ENCODE peak calls at places on chromosomes 13 and 19, in five cellular contexts. H is AG09309, I is cardiac muscle cell, L is psoas muscle, Q is neural crest cell. U is an unnamed sample.

GRCh38 chr19:32824906-32825608 is 44.5 kb downstream of the SLC7A9 start:
- DNase-seq in Q (peak), L (no peak), I (no peak), H (no peak), U (no peak)

GRCh38 chr13:35954207-35954560 is 177.0 kb downstream of the DCLK1 start:
- DNase-seq in Q (no peak), H (no peak), I (no peak), L (no peak), U (no peak)

GRCh38 chr13:66114127-66114526 is 1116.0 kb downstream of the PCDH9 start:
- DNase-seq in L (no peak), Q (no peak), I (no peak), H (peak), U (no peak)

GRCh38 chr13:42883771-42884170 is 102.4 kb downstream of the FAM216B start:
- DNase-seq in I (peak), H (no peak), Q (no peak), L (no peak), U (no peak)

GRCh38 chr13:48749699-48750473 is 96.2 kb downstream of the CYSLTR2 start:
- DNase-seq in L (peak), Q (peak), I (peak), H (peak), U (peak)

GRCh38 chr13:86585826-86586225 is 786.6 kb upstream of the SLITRK6 start:
- DNase-seq in Q (no peak), I (no peak), H (no peak), L (no peak), U (no peak)

GRCh38 chr13:80161896-80162295 is 179.0 kb downstream of the SPRY2 start:
- DNase-seq in L (no peak), H (no peak), I (no peak), Q (no peak), U (no peak)

GRCh38 chr19:54399189-54399588 is 16.1 kb upstream of the TTYH1 start:
- DNase-seq in L (no peak), Q (no peak), H (no peak), I (no peak), U (no peak)

GRCh38 chr13:100560498-100561215 is 27.9 kb downstream of the GGACT start:
- DNase-seq in I (no peak), L (no peak), Q (no peak), H (no peak), U (no peak)

GRCh38 chr13:48078251-48078656 is 16.6 kb downstream of the MED4 start:
- DNase-seq in H (no peak), Q (no peak), L (no peak), I (no peak), U (peak)

GRCh38 chr13:85405316-85405897 is 393.8 kb downstream of the SLITRK6 start:
- DNase-seq in Q (no peak), I (no peak), L (no peak), H (no peak), U (no peak)

GRCh38 chr13:99665716-99666115 is 164.4 kb downstream of the TM9SF2 start:
- DNase-seq in L (no peak), I (no peak), Q (no peak), H (no peak), U (no peak)

GRCh38 chr13:104318121-104318520 is 1251.9 kb upstream of the SLC10A2 start:
- DNase-seq in I (peak), L (no peak), H (no peak), Q (no peak), U (no peak)

GRCh38 chr13:77360032-77360431 is 33.1 kb upstream of the MYCBP2 start:
- DNase-seq in Q (no peak), L (no peak), H (no peak), I (no peak), U (no peak)

GRCh38 chr13:77356155-77356554 is 29.3 kb upstream of the MYCBP2 start:
- DNase-seq in L (no peak), I (no peak), Q (no peak), H (no peak), U (no peak)

GRCh38 chr13:77358001-77358400 is 31.1 kb upstream of the MYCBP2 start:
- DNase-seq in I (no peak), Q (no peak), L (no peak), H (no peak), U (no peak)

GRCh38 chr13:77362166-77362565 is 35.3 kb upstream of the MYCBP2 start:
- DNase-seq in Q (no peak), I (no peak), H (no peak), L (no peak), U (no peak)

GRCh38 chr13:77359171-77359570 is 32.3 kb upstream of the MYCBP2 start:
- DNase-seq in L (no peak), H (no peak), Q (no peak), I (no peak), U (no peak)
- TF ChIP-seq CTCF in L (no peak), H (no peak), Q (no peak), I (no peak), U (no peak)

GRCh38 chr13:61988810-61989209 is 573.2 kb upstream of the PCDH20 start:
- DNase-seq in I (no peak), H (no peak), L (no peak), Q (no peak), U (no peak)
- TF ChIP-seq CTCF in I (no peak), H (no peak), L (no peak), Q (no peak), U (no peak)

DNA sequence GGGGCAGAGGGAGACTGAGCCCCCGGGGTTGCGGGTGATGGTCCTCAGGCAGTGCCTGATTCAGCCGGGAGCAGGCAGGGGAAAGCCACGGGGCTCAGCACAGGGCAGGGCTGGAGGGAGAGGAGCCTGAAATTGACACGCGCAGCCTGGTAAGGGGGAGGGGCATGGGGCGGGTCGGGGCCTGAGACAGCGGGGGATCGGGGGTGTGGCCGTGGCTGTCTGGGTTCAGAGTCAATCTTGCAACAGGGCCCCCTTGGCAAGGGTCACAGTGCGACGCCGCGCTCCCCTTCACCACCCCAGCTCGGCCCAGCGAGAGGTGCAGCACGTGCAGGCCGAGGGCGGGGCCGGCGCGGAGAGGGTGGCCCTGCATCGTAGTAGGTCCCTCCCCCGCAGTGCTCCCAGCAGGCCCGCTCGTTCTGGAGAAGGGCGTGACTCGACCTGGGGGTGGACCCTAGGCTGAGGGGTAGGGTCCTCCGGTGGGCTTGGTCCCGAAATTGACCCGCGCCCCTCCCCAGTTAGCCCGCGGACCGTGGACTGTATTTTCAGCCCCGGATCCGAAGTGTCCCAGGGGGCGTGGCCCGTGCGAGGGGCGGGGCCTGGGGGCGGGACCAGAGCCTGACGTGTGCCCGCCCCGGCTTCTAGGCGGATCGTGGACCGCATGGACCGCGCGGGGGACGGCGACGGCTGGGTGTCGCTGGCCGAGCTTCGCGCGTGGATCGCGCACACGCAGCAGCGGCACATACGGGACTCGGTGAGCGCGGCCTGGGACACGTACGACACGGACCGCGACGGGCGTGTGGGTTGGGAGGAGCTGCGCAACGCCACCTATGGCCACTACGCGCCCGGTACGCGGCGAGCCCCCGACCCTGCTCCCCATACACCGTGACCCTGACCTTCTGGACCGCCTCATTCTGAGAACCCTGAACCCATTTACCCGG is 6.0 kb downstream of the RCN3 start:
- DNase-seq in Q (peak), I (peak), L (peak), H (no peak), U (peak)
- TF ChIP-seq CTCF in Q (peak), I (peak), L (peak), H (no peak), U (peak)

DNA sequence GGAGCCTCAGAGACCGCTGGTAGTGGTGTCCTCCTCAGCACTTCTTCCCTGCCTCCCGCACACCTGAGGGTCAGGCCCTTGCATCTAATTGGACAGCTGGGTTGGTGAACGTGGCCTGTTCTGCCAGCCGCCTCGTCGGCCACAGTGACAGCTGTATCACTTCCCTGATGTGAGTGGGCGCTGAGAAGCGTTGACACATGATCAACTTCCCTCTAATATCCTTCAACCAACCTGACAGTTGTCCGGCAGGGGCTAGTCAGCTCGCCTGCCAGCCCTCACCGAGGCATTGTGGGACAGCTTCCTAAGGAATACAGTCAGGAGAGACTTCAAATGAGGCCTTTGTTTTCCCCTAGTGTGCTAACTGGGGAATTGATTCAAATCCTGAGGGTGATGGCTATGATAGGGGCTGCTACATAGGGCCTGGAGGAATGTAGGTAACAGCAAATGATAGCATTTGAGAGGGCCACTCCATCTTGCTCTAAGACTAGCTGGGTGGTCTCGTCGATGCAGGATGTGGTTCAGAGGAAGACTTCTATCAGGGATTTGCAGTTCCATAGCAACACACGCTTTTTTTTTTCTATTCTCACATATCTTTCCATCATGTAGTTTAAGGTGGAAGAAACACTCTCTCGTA is 230.8 kb downstream of the TSHZ3 start:
- DNase-seq in H (no peak), Q (no peak), L (no peak), I (peak), U (no peak)
- TF ChIP-seq CTCF in H (no peak), Q (no peak), L (no peak), I (no peak), U (no peak)

DNA sequence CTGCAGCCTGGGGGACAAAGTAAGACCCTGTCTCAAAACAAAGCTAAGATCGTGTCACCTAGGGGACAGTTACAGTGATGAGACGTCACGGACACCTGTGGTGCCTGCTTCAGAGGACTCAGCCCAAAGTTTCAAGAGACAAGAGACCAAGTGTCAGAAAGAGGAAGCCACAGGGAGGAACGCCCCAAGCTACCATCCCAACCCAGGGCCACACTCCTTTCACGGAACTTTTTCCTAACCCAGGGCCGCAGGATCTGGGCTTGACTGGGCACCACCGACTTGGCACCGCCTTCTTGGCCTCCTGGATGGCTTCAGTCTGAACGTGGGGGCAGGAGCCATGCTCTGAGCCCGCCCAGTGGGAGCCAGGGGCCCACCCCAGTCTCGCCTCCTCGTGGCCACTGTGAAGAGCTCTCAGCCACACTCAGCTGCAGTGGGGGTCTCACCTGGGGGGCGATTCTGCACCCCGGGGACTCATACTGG is 8.5 kb downstream of the MOB3A start:
- DNase-seq in L (no peak), I (no peak), Q (no peak), H (no peak), U (no peak)
- TF ChIP-seq CTCF in L (no peak), I (no peak), Q (no peak), H (no peak), U (peak)

DNA sequence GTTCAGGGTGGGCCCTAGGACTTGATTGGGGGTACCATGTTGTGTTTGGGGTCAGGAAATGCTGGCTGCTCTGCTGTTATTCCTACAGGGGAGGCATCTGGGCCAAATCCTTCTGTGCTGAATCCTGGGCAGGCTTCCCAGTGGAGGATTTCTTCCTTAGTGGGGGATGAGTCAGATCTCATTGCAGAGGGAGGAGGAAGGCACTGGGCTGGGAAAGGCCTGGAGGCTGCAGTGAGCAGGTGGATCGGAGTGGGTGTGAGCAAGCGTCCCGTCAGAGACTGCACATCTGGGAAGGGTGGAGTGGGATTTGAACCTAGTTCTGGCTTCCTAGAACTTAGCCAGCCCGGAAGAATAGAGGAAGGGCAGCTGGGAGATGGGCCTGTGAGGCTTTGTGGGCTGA is 11.5 kb downstream of the CCDC124 start:
- DNase-seq in L (no peak), Q (no peak), H (peak), I (no peak), U (no peak)
- TF ChIP-seq CTCF in L (no peak), Q (no peak), H (no peak), I (no peak), U (no peak)

DNA sequence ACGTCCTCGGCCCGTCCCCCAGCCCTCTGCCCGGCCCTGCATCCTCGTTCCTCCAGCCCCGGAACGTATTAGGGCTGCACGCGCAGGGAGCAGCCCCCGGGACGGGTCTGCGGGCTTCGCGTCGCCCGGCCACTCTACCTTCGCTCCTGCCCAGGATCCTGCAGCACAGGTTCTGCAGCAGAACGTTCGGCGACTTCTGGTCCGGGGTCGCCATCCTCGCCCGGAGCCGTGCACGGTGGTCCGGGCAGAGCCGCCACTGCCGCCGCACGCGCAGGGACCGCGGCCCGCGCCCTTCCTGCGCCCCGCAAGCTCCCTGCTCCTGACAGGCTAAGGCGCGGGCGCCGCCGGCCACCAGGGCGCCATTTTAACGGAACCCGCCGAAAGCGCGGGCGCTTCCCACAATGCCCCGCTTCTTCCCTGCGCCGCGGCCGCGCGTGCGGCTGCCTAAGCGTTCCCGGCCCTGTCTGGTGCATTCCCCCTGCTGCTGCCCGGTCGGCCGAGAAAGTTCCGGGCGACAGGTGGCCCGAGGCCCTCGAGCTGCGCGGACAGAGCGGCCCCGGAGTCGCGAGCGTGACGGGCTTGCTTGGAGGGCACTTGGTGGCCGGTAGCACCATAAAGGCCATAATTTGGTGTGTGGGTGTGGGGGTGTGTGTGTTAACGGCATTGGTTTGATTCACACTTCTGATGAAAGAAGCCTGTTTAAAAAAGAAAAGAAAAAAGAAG is at the start of gene TUBGCP3:
- DNase-seq in Q (peak), L (peak), I (peak), H (peak), U (peak)
- TF ChIP-seq CTCF in Q (peak), L (no peak), I (no peak), H (no peak), U (no peak)

DNA sequence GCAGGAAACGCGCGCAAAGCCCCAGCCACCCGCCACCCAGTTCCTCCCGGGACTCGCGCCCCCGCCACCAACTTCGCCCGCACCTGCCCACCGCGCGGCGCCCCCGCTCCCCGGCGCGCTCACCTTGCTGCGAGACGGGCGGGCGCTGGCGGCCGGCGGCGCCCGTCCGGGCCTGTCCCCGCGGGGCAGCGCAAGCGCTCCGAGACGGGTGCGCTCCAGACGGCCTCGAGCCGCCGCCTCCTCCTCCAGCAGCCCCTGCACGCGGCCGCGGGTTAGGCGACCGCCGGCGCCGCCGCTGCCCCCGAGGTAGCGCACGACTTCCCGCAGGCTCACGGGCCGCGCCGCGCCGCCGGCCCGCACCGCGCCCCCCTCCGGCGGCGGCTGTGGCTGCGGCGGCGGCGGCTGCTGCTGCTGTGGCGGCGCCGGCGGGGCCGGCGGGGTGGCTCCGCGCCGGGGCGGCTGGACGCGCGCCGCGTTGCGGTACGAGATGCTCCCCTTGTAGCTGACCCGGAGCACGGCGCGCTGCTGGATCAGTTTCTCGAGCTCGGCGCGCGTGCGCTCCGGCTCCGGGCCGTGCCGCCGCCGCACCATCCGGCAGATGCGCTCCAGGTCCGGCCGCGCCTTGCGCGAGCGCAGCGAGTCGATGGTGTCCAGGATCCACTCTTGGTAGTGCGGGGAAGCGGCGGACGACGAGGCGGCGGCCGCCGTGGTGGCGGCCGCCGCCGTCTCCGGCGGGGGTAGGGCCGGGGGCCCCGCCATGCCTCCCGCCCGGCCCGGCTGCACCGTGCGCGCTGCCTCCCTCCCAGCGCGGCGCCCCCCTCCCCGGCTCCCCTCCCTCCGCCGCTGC is 666 bp downstream of the SAMD1 start:
- DNase-seq in L (peak), Q (peak), I (peak), H (no peak), U (no peak)
- TF ChIP-seq CTCF in L (no peak), Q (no peak), I (no peak), H (no peak), U (peak)

DNA sequence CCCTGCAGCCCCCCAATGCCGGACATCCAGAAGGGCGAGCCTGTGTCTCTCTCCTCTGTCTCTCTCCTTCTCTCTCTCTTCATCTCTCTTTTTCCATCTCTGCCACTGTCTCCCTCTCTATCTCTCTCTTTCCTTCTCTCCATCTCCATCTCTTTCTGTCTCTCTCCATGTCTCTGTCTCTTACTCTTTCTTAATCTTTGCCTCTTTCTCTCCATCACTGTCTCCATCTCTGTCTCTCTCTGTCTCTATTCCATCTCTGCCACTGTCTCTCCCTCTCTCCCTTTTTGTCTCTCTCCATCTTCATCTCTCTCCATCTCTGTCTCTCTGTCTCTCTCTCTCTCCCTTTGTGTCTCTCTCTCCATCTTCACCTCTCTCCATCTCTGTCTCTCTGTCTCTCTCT is 25.7 kb upstream of the TCF3 start:
- DNase-seq in L (no peak), Q (no peak), I (no peak), H (no peak), U (no peak)
- TF ChIP-seq CTCF in L (no peak), Q (no peak), I (no peak), H (no peak), U (no peak)

DNA sequence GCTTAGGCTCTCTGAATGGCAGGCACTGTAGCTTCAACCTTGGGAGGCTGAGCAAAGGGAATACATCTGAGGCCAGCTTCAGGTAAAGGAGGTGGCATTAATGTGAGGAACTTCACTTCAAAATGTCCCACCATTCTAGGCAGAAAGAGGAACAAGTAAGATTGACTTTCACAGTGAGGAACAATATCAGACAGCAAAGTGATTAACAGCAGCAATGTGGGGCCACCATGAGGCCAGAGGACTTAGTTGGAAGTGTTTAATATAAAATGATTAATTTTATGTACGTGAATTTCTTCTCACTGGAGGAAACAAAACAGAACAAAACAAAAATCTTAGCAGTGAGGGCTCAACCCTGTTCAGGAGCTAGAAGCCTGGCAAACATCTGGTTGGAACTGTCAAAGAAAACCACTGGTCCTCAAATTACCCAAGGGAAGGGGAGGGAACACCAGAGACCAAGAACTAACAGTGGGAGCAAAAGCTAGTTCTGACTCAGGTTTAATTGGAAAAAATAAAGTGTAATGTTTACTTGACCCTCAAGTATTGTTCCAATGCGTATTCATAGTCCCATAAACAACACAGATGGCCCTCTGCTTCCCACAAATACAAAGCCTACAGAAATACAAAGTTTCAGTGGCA is 43.9 kb upstream of the FRY start:
- DNase-seq in Q (no peak), I (no peak), L (no peak), H (no peak), U (peak)
- TF ChIP-seq CTCF in Q (no peak), I (no peak), L (no peak), H (no peak), U (no peak)